ENCODE peak calls at places on chromosomes 4 and X, in eight cellular contexts. Y, Z, R, N, U, G, M and K are unnamed samples.
A peak's percentile ranks its signal among the peaks of the same experiment; 100 is the strongest.

GRCh38 chr4:152968806-152969394 is 32.8 kb downstream of the FHDC1 start:
- DNase-seq in Y (no peak), Z (no peak), R (peak; percentile 60), N (no peak), U (no peak), G (peak; percentile 15), M (no peak), K (no peak)

GRCh38 chrX:10156199-10157031 is at the start of gene CLCN4:
- DNase-seq in Y (peak; percentile 34), Z (peak; percentile 70), R (peak; percentile 9), N (peak; percentile 72), U (peak; percentile 74), G (peak; percentile 64), M (peak; percentile 30), K (peak; percentile 26)

GRCh38 chr4:46432923-46433322 is 43.0 kb upstream of the GABRA2 start:
- DNase-seq in Y (no peak), Z (no peak), R (no peak), N (no peak), U (no peak), G (no peak), M (no peak), K (no peak)

GRCh38 chr4:137946423-137946822 is 295.7 kb downstream of the SLC7A11 start:
- DNase-seq in Y (no peak), Z (no peak), R (no peak), N (no peak), U (no peak), G (peak; percentile 21), M (no peak), K (no peak)

GRCh38 chr4:37780444-37781133 is 45.9 kb upstream of the PGM2 start:
- DNase-seq in Y (no peak), Z (peak; percentile 34), R (peak; percentile 10), N (no peak), U (no peak), G (peak; percentile 29), M (no peak), K (no peak)

GRCh38 chr4:183959349-183959748 is 54.2 kb downstream of the STOX2 start:
- DNase-seq in Y (no peak), Z (no peak), R (no peak), N (no peak), U (no peak), G (peak; percentile 2), M (no peak), K (no peak)

GRCh38 chr4:177250056-177250696 is 59.5 kb upstream of the NEIL3 start:
- DNase-seq in Y (peak; percentile 65), Z (peak; percentile 70), R (no peak), N (peak; percentile 66), U (peak; percentile 73), G (peak; percentile 61), M (peak; percentile 78), K (no peak)

GRCh38 chrX:40152706-40153334 is 55.1 kb upstream of the BCOR start:
- DNase-seq in Y (no peak), Z (peak; percentile 81), R (peak; percentile 52), N (no peak), U (peak; percentile 85), G (no peak), M (peak; percentile 30), K (no peak)

GRCh38 chr4:143025111-143025704 is 159.5 kb upstream of the USP38 start:
- DNase-seq in Y (no peak), Z (no peak), R (no peak), N (no peak), U (no peak), G (peak; percentile 58), M (no peak), K (no peak)
- TF ChIP-seq CTCF in Y (peak; percentile 54), Z (no peak), R (no peak), N (no peak), U (peak; percentile 27), G (peak; percentile 54), M (peak; percentile 47), K (no peak)

DNA sequence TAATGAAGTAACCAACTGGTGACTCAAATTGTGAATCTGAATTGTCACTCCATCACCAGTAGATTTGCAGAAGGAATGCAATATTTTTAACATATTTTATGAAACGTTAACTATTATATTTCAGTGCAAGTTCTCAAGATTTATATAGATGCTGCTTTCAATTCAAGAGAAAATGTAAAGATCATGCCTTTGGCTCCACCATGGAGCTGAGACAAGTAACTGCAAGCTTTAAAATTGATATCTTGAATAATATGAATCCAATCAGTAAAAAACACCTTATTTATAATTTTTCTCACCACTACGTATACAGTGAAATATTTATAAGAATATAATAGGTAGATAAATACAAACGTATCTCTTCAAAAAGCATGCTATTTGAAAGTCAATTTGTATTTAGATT is 27.8 kb upstream of the GALNTL6 start:
- DNase-seq in Y (no peak), Z (no peak), R (no peak), N (no peak), U (no peak), G (no peak), M (no peak), K (no peak)
- TF ChIP-seq CTCF in Y (peak; percentile 14), Z (no peak), R (no peak), N (no peak), U (no peak), G (no peak), M (no peak), K (no peak)

GRCh38 chr4:169115144-169115896 is 105.3 kb upstream of the CBR4 start:
- DNase-seq in Y (no peak), Z (no peak), R (no peak), N (no peak), U (no peak), G (no peak), M (no peak), K (no peak)

GRCh38 chr4:169114341-169114974 is 104.4 kb upstream of the CBR4 start:
- DNase-seq in Y (no peak), Z (no peak), R (no peak), N (no peak), U (no peak), G (no peak), M (no peak), K (no peak)

GRCh38 chr4:169117591-169118081 is 107.6 kb upstream of the CBR4 start:
- DNase-seq in Y (no peak), Z (no peak), R (no peak), N (no peak), U (no peak), G (peak; percentile 73), M (no peak), K (no peak)

GRCh38 chr4:169116270-169116901 is 106.3 kb upstream of the CBR4 start:
- DNase-seq in Y (no peak), Z (no peak), R (no peak), N (no peak), U (no peak), G (no peak), M (no peak), K (no peak)

GRCh38 chr4:169115897-169116254 is 105.8 kb upstream of the CBR4 start:
- DNase-seq in Y (no peak), Z (peak; percentile 64), R (no peak), N (peak; percentile 67), U (no peak), G (peak; percentile 97), M (no peak), K (no peak)
- TF ChIP-seq CTCF in Y (no peak), Z (no peak), R (peak; percentile 32), N (no peak), U (no peak), G (peak; percentile 62), M (no peak), K (no peak)

GRCh38 chr4:53654300-53654758 is 63.0 kb upstream of the LNX1 start:
- DNase-seq in Y (no peak), Z (peak; percentile 54), R (peak; percentile 89), N (no peak), U (no peak), G (peak; percentile 85), M (no peak), K (no peak)

GRCh38 chr4:53651142-53651720 is 59.9 kb upstream of the LNX1 start:
- DNase-seq in Y (no peak), Z (peak; percentile 84), R (peak; percentile 37), N (no peak), U (no peak), G (peak; percentile 46), M (no peak), K (no peak)

GRCh38 chr4:53649357-53649756 is 58.1 kb upstream of the LNX1 start:
- DNase-seq in Y (no peak), Z (no peak), R (no peak), N (no peak), U (no peak), G (no peak), M (no peak), K (no peak)

GRCh38 chr4:53656421-53656981 is 65.2 kb upstream of the LNX1 start:
- DNase-seq in Y (no peak), Z (no peak), R (no peak), N (no peak), U (no peak), G (peak; percentile 85), M (no peak), K (no peak)

DNA sequence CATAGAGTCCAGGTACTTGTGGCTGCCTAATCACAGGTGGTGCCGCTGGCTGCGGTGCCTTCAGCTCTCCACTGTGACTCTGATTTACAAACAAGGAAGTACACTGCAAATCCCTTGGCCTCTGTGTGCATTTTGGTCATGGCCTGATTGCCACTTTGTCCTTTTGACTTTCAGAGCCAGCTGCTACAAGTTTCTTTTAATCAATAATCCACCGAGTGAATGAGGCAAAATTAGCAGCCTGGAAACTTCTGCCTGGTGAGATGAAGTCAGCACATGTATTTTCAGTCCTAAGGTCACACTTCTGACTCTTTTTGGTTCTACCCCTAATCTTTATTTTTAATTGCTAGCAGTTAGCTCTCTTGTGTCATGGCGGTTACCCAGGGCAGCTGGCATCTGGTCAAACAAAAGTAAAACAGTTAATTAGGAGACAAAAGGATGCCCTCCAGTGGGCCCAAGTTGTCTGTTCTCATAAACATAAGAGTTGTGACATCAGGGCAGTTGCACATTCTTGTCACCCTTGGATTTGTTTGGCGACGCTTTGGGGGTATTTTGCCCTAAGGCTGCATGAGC is 62.3 kb upstream of the LNX1 start:
- DNase-seq in Y (peak; percentile 18), Z (peak; percentile 82), R (peak; percentile 46), N (no peak), U (no peak), G (peak; percentile 52), M (no peak), K (no peak)
- TF ChIP-seq CTCF in Y (no peak), Z (no peak), R (no peak), N (no peak), U (no peak), G (peak; percentile 17), M (no peak), K (no peak)

GRCh38 chrX:153412746-153413720 is 1.8 kb downstream of the ZFP92 start:
- DNase-seq in Y (no peak), Z (no peak), R (no peak), N (no peak), U (no peak), G (no peak), M (no peak), K (no peak)
- TF ChIP-seq CTCF in Y (no peak), Z (no peak), R (no peak), N (no peak), U (no peak), G (no peak), M (peak; percentile 18), K (no peak)